ENCODE peak calls at places on chromosomes 7 and 10, in seven cellular contexts. One of them, this sample, is unnamed. For H3K4me1, the result is how much of the 10 kb centered on the place peaks cover.

GRCh38 chr10:132592790-132593788 is 55.5 kb downstream of the INPP5A start:
- DNase-seq in stomach: no peak
- DNase-seq in colonic mucosa: peak
- DNase-seq in psoas muscle: no peak
- DNase-seq in heart right ventricle: no peak
- DNase-seq in tibial artery: no peak
- DNase-seq in heart left ventricle: no peak
- DNase-seq in this sample: no peak

GRCh38 chr7:147153571-147153970 is 1037.0 kb downstream of the CNTNAP2 start:
- DNase-seq in heart right ventricle: no peak
- DNase-seq in colonic mucosa: no peak
- DNase-seq in stomach: no peak
- DNase-seq in tibial artery: no peak
- DNase-seq in heart left ventricle: no peak
- DNase-seq in psoas muscle: no peak
- DNase-seq in this sample: no peak

GRCh38 chr10:43126759-43127424 is 11.4 kb upstream of the CSGALNACT2 start:
- DNase-seq in tibial artery: no peak
- DNase-seq in heart left ventricle: peak
- DNase-seq in colonic mucosa: peak
- DNase-seq in heart right ventricle: no peak
- DNase-seq in psoas muscle: peak
- DNase-seq in stomach: peak
- DNase-seq in this sample: no peak

GRCh38 chr10:16953270-16953669 is 136.0 kb upstream of the RSU1 start:
- DNase-seq in stomach: no peak
- DNase-seq in heart left ventricle: no peak
- DNase-seq in psoas muscle: no peak
- DNase-seq in tibial artery: no peak
- DNase-seq in colonic mucosa: no peak
- DNase-seq in heart right ventricle: no peak
- DNase-seq in this sample: no peak

GRCh38 chr7:155584763-155585531 is 38.6 kb upstream of the CNPY1 start:
- DNase-seq in colonic mucosa: no peak
- DNase-seq in stomach: peak
- DNase-seq in heart left ventricle: no peak
- DNase-seq in heart right ventricle: no peak
- DNase-seq in psoas muscle: no peak
- DNase-seq in tibial artery: no peak
- DNase-seq in this sample: peak

GRCh38 chr10:95308389-95309302 is 17.8 kb upstream of the PDLIM1 start:
- DNase-seq in heart right ventricle: peak
- DNase-seq in tibial artery: peak
- DNase-seq in colonic mucosa: peak
- DNase-seq in psoas muscle: peak
- DNase-seq in stomach: peak
- DNase-seq in heart left ventricle: peak
- DNase-seq in this sample: peak

GRCh38 chr7:9874182-9874581 is 1099.5 kb upstream of the PHF14 start:
- DNase-seq in tibial artery: no peak
- DNase-seq in heart left ventricle: no peak
- DNase-seq in colonic mucosa: no peak
- DNase-seq in psoas muscle: no peak
- DNase-seq in stomach: no peak
- DNase-seq in heart right ventricle: no peak
- DNase-seq in this sample: no peak

GRCh38 chr10:25441270-25441669 is 266.5 kb downstream of the GPR158 start:
- DNase-seq in colonic mucosa: no peak
- DNase-seq in heart left ventricle: no peak
- DNase-seq in stomach: no peak
- DNase-seq in heart right ventricle: no peak
- DNase-seq in psoas muscle: no peak
- DNase-seq in tibial artery: no peak
- DNase-seq in this sample: no peak

GRCh38 chr10:88114368-88114767 is 250.9 kb downstream of the PTEN start:
- DNase-seq in colonic mucosa: no peak
- DNase-seq in psoas muscle: peak
- DNase-seq in heart right ventricle: peak
- DNase-seq in heart left ventricle: peak
- DNase-seq in tibial artery: peak
- DNase-seq in stomach: peak
- DNase-seq in this sample: peak

GRCh38 chr7:94874036-94874745 is 33.2 kb upstream of the PPP1R9A start:
- DNase-seq in psoas muscle: no peak
- DNase-seq in stomach: no peak
- DNase-seq in colonic mucosa: no peak
- DNase-seq in tibial artery: no peak
- DNase-seq in heart left ventricle: no peak
- DNase-seq in heart right ventricle: no peak
- DNase-seq in this sample: no peak

GRCh38 chr7:133853706-133854276 is 273.3 kb upstream of the LRGUK start:
- DNase-seq in stomach: peak
- DNase-seq in heart left ventricle: no peak
- DNase-seq in colonic mucosa: peak
- DNase-seq in heart right ventricle: no peak
- DNase-seq in psoas muscle: no peak
- DNase-seq in tibial artery: no peak
- DNase-seq in this sample: peak

GRCh38 chr10:121313119-121313858 is 285.0 kb downstream of the FGFR2 start:
- DNase-seq in heart left ventricle: no peak
- DNase-seq in heart right ventricle: no peak
- DNase-seq in tibial artery: no peak
- DNase-seq in colonic mucosa: no peak
- DNase-seq in psoas muscle: no peak
- DNase-seq in stomach: peak
- DNase-seq in this sample: peak

GRCh38 chr7:139735466-139735865 is 42.3 kb downstream of the HIPK2 start:
- DNase-seq in psoas muscle: no peak
- DNase-seq in heart left ventricle: no peak
- DNase-seq in tibial artery: no peak
- DNase-seq in stomach: no peak
- DNase-seq in heart right ventricle: no peak
- DNase-seq in colonic mucosa: no peak
- DNase-seq in this sample: no peak

GRCh38 chr10:124516998-124517397 is 55.4 kb downstream of the LHPP start:
- DNase-seq in tibial artery: no peak
- DNase-seq in colonic mucosa: no peak
- DNase-seq in psoas muscle: peak
- DNase-seq in heart left ventricle: no peak
- DNase-seq in stomach: no peak
- DNase-seq in heart right ventricle: no peak
- DNase-seq in this sample: no peak

GRCh38 chr7:93442478-93443224 is 131.9 kb downstream of the CALCR start:
- DNase-seq in psoas muscle: no peak
- DNase-seq in tibial artery: no peak
- DNase-seq in heart left ventricle: no peak
- DNase-seq in stomach: peak
- DNase-seq in heart right ventricle: no peak
- DNase-seq in colonic mucosa: peak
- DNase-seq in this sample: peak

GRCh38 chr10:109237050-109237449 is 686.3 kb downstream of the XPNPEP1 start:
- DNase-seq in psoas muscle: no peak
- DNase-seq in colonic mucosa: no peak
- DNase-seq in heart right ventricle: no peak
- DNase-seq in heart left ventricle: no peak
- DNase-seq in tibial artery: no peak
- DNase-seq in stomach: no peak
- DNase-seq in this sample: no peak

GRCh38 chr7:103714377-103714927 is 268.4 kb upstream of the SLC26A5 start:
- DNase-seq in tibial artery: no peak
- DNase-seq in heart left ventricle: no peak
- DNase-seq in colonic mucosa: no peak
- DNase-seq in psoas muscle: no peak
- DNase-seq in stomach: no peak
- DNase-seq in heart right ventricle: no peak
- DNase-seq in this sample: no peak

GRCh38 chr7:111029574-111030357 is 61.2 kb upstream of the LRRN3 start:
- DNase-seq in psoas muscle: no peak
- DNase-seq in colonic mucosa: no peak
- DNase-seq in stomach: no peak
- DNase-seq in heart right ventricle: no peak
- DNase-seq in tibial artery: peak
- DNase-seq in heart left ventricle: no peak
- DNase-seq in this sample: peak

GRCh38 chr7:68269410-68269809 is 1272.8 kb downstream of the TYW1 start:
- DNase-seq in colonic mucosa: no peak
- DNase-seq in heart right ventricle: no peak
- DNase-seq in tibial artery: no peak
- DNase-seq in heart left ventricle: no peak
- DNase-seq in psoas muscle: no peak
- DNase-seq in stomach: no peak
- DNase-seq in this sample: peak

GRCh38 chr7:4731803-4732202 is 43.6 kb upstream of the AP5Z1 start:
- DNase-seq in psoas muscle: no peak
- DNase-seq in heart left ventricle: no peak
- DNase-seq in colonic mucosa: no peak
- DNase-seq in stomach: no peak
- DNase-seq in heart right ventricle: no peak
- DNase-seq in tibial artery: no peak
- DNase-seq in this sample: no peak

GRCh38 chr7:4727914-4728705 is 46.0 kb downstream of the FOXK1 start:
- DNase-seq in stomach: no peak
- DNase-seq in heart right ventricle: no peak
- DNase-seq in heart left ventricle: no peak
- DNase-seq in colonic mucosa: no peak
- DNase-seq in psoas muscle: no peak
- DNase-seq in tibial artery: no peak
- DNase-seq in this sample: no peak

GRCh38 chr7:4729266-4729665 is 46.2 kb upstream of the AP5Z1 start:
- DNase-seq in heart left ventricle: no peak
- DNase-seq in heart right ventricle: no peak
- DNase-seq in psoas muscle: no peak
- DNase-seq in colonic mucosa: no peak
- DNase-seq in tibial artery: no peak
- DNase-seq in stomach: no peak
- DNase-seq in this sample: no peak

GRCh38 chr7:4730971-4731370 is 44.5 kb upstream of the AP5Z1 start:
- DNase-seq in stomach: no peak
- DNase-seq in heart right ventricle: no peak
- DNase-seq in psoas muscle: no peak
- DNase-seq in colonic mucosa: no peak
- DNase-seq in tibial artery: no peak
- DNase-seq in heart left ventricle: no peak
- DNase-seq in this sample: no peak

GRCh38 chr7:4730276-4730675 is 45.1 kb upstream of the AP5Z1 start:
- DNase-seq in stomach: no peak
- DNase-seq in colonic mucosa: no peak
- DNase-seq in heart right ventricle: no peak
- DNase-seq in heart left ventricle: no peak
- DNase-seq in tibial artery: no peak
- DNase-seq in psoas muscle: no peak
- DNase-seq in this sample: no peak
- H3K4me1 ChIP-seq in stomach: under half
- H3K4me1 ChIP-seq in colonic mucosa: under half
- H3K4me1 ChIP-seq in heart right ventricle: under half
- H3K4me1 ChIP-seq in heart left ventricle: under half
- H3K4me1 ChIP-seq in tibial artery: half or more
- H3K4me1 ChIP-seq in psoas muscle: under half
- H3K4me1 ChIP-seq in this sample: under half

DNA sequence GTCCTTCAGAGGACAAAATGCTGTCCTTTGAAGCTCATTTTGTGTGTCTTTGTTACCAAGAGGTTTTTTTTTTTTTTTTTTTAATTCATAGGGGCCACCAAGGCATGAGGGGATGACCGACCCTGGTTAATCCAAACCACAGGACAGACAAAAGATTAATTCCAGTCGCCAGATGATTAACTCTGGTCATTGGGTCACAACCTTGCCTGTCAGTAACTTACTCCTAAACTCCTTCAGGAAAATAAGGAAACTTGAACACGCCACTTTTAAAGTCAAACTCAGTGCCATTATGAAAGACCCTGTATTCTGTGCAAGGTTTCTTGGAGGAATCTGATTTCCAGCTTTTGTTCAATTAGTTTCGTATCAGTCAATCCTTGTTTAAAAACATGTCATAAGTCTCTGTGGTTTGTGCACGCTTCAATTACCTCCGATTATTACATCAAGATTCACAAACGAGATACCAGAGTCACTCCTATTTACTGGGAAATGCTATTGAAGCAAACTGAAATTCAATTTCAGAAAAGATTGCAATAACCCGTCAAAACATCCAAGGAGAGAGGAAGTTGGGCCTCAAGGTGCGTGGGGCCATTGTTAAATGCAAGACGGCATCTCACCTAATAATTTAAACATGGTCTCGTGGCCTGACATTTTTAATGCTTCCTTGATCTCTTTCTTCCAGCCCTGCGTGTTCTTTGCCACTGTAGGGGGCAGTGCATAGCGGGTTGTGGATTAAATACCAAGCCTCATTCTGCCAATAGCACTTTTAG is 44.0 kb downstream of the NRP1 start:
- DNase-seq in stomach: no peak
- DNase-seq in heart right ventricle: no peak
- DNase-seq in psoas muscle: no peak
- DNase-seq in tibial artery: no peak
- DNase-seq in heart left ventricle: no peak
- DNase-seq in colonic mucosa: no peak
- DNase-seq in this sample: no peak
- H3K4me1 ChIP-seq in stomach: under half
- H3K4me1 ChIP-seq in heart right ventricle: half or more
- H3K4me1 ChIP-seq in psoas muscle: half or more
- H3K4me1 ChIP-seq in tibial artery: half or more
- H3K4me1 ChIP-seq in heart left ventricle: half or more
- H3K4me1 ChIP-seq in colonic mucosa: under half
- H3K4me1 ChIP-seq in this sample: under half

GRCh38 chr10:97333601-97334369 is 744 bp downstream of the FRAT2 start:
- DNase-seq in heart right ventricle: peak
- DNase-seq in stomach: peak
- DNase-seq in heart left ventricle: peak
- DNase-seq in colonic mucosa: peak
- DNase-seq in tibial artery: peak
- DNase-seq in psoas muscle: peak
- DNase-seq in this sample: peak

GRCh38 chr10:97331304-97331703 is 3.2 kb downstream of the FRAT2 start:
- DNase-seq in psoas muscle: no peak
- DNase-seq in tibial artery: no peak
- DNase-seq in stomach: no peak
- DNase-seq in heart right ventricle: no peak
- DNase-seq in heart left ventricle: no peak
- DNase-seq in colonic mucosa: no peak
- DNase-seq in this sample: no peak

GRCh38 chr10:97333351-97333600 is 1.3 kb downstream of the FRAT2 start:
- DNase-seq in heart left ventricle: no peak
- DNase-seq in heart right ventricle: no peak
- DNase-seq in psoas muscle: no peak
- DNase-seq in stomach: no peak
- DNase-seq in tibial artery: no peak
- DNase-seq in colonic mucosa: peak
- DNase-seq in this sample: no peak

GRCh38 chr10:97334370-97335175 is at the start of gene FRAT2:
- DNase-seq in heart left ventricle: peak
- DNase-seq in heart right ventricle: peak
- DNase-seq in stomach: peak
- DNase-seq in colonic mucosa: peak
- DNase-seq in psoas muscle: peak
- DNase-seq in tibial artery: peak
- DNase-seq in this sample: peak

GRCh38 chr10:97332586-97333350 is 1.8 kb downstream of the FRAT2 start:
- DNase-seq in colonic mucosa: peak
- DNase-seq in heart left ventricle: peak
- DNase-seq in tibial artery: peak
- DNase-seq in psoas muscle: peak
- DNase-seq in heart right ventricle: no peak
- DNase-seq in stomach: peak
- DNase-seq in this sample: peak
- H3K4me1 ChIP-seq in colonic mucosa: under half
- H3K4me1 ChIP-seq in heart left ventricle: under half
- H3K4me1 ChIP-seq in tibial artery: half or more
- H3K4me1 ChIP-seq in psoas muscle: under half
- H3K4me1 ChIP-seq in heart right ventricle: under half
- H3K4me1 ChIP-seq in stomach: half or more
- H3K4me1 ChIP-seq in this sample: half or more

GRCh38 chr7:74252893-74253292 is 1.3 kb downstream of the RFC2 start:
- DNase-seq in psoas muscle: no peak
- DNase-seq in heart right ventricle: no peak
- DNase-seq in colonic mucosa: peak
- DNase-seq in tibial artery: no peak
- DNase-seq in heart left ventricle: no peak
- DNase-seq in stomach: peak
- DNase-seq in this sample: peak
- H3K4me1 ChIP-seq in psoas muscle: under half
- H3K4me1 ChIP-seq in heart right ventricle: under half
- H3K4me1 ChIP-seq in colonic mucosa: under half
- H3K4me1 ChIP-seq in tibial artery: under half
- H3K4me1 ChIP-seq in heart left ventricle: under half
- H3K4me1 ChIP-seq in stomach: under half
- H3K4me1 ChIP-seq in this sample: under half